ENCODE peak calls at places on chromosomes 12 and 14, in four cellular contexts. L, Y, R and Q are unnamed samples.

GRCh38 chr14:71588028-71588427 is 344.2 kb upstream of the RGS6 start:
- DNase-seq in L (peak; percentile 87), Y (peak; percentile 77), R (no peak), Q (no peak)

GRCh38 chr14:22387776-22388241 is 201.2 kb downstream of the DAD1 start:
- DNase-seq in R (no peak), Y (no peak), L (no peak), Q (no peak)

GRCh38 chr12:3261782-3262359 is 184.7 kb downstream of the TSPAN9 start:
- DNase-seq in Y (no peak), R (no peak), L (peak; percentile 58), Q (no peak)

GRCh38 chr12:127355061-127355820 is 911.7 kb upstream of the TMEM132C start:
- DNase-seq in R (no peak), Y (peak; percentile 24), L (peak; percentile 8), Q (no peak)

GRCh38 chr14:74426202-74426582 is at the start of gene SYNDIG1L:
- DNase-seq in R (no peak), L (no peak), Y (no peak), Q (no peak)

GRCh38 chr14:93464271-93464670 is 33.5 kb downstream of the UNC79 start:
- DNase-seq in R (no peak), L (no peak), Y (no peak), Q (no peak)

GRCh38 chr12:45547822-45548221 is 181.7 kb upstream of the ARID2 start:
- DNase-seq in Y (peak; percentile 4), L (peak; percentile 20), R (no peak), Q (no peak)

GRCh38 chr14:61812347-61813100 is 50.3 kb downstream of the SNAPC1 start:
- DNase-seq in R (no peak), L (peak; percentile 13), Y (no peak), Q (peak; percentile 41)

GRCh38 chr14:89959853-89960493 is 4.2 kb downstream of the TDP1 start:
- DNase-seq in R (no peak), Y (no peak), L (no peak), Q (no peak)

GRCh38 chr12:16187684-16188083 is 89.8 kb downstream of the SLC15A5 start:
- DNase-seq in R (no peak), L (no peak), Y (no peak), Q (no peak)

GRCh38 chr14:97306133-97306784 is 509.1 kb downstream of the VRK1 start:
- DNase-seq in L (no peak), R (no peak), Y (no peak), Q (no peak)

GRCh38 chr12:110590806-110591326 is 7.7 kb upstream of the PPTC7 start:
- DNase-seq in Y (no peak), R (no peak), L (peak; percentile 69), Q (no peak)

GRCh38 chr12:59182191-59182590 is 261.9 kb upstream of the LRIG3 start:
- DNase-seq in R (no peak), L (peak; percentile 41), Y (no peak), Q (no peak)

GRCh38 chr14:54451178-54451601 is 10.0 kb upstream of the CNIH1 start:
- DNase-seq in L (no peak), R (no peak), Y (no peak), Q (no peak)

GRCh38 chr12:89789862-89790261 is 81.2 kb upstream of the ATP2B1 start:
- DNase-seq in Y (peak; percentile 31), R (no peak), L (peak; percentile 14), Q (no peak)

GRCh38 chr12:78171082-78171481 is 340.4 kb downstream of the NAV3 start:
- DNase-seq in Y (no peak), L (no peak), R (no peak), Q (no peak)

GRCh38 chr12:119869720-119870119 is 7.4 kb downstream of the CIT start:
- DNase-seq in Y (peak; percentile 88), L (peak; percentile 87), R (no peak), Q (no peak)

GRCh38 chr14:60642790-60643397 is 6.4 kb downstream of the SIX1 start:
- DNase-seq in Y (no peak), L (no peak), R (no peak), Q (no peak)

GRCh38 chr12:6294533-6295186 is 15.8 kb upstream of the PLEKHG6 start:
- DNase-seq in L (no peak), Y (no peak), R (no peak), Q (no peak)

GRCh38 chr12:80490329-80490728 is 46.3 kb downstream of the PTPRQ start:
- DNase-seq in L (peak; percentile 20), R (no peak), Y (no peak), Q (no peak)

GRCh38 chr12:79217306-79217705 is 352.7 kb downstream of the SYT1 start:
- DNase-seq in R (no peak), L (no peak), Y (no peak), Q (no peak)

GRCh38 chr12:108850854-108851573 is 6.4 kb downstream of the SSH1 start:
- DNase-seq in Y (peak; percentile 79), R (no peak), L (peak; percentile 96), Q (no peak)

GRCh38 chr12:26686438-26686837 is 146.6 kb downstream of the ITPR2 start:
- DNase-seq in L (no peak), Y (no peak), R (no peak), Q (no peak)

GRCh38 chr14:96797943-96798349 is 764 bp downstream of the VRK1 start:
- DNase-seq in Y (no peak), R (no peak), L (peak; percentile 25), Q (no peak)

GRCh38 chr12:126369487-126370463 is 1304.5 kb downstream of the AACS start:
- DNase-seq in R (no peak), L (peak; percentile 9), Y (peak; percentile 44), Q (no peak)

GRCh38 chr12:4766445-4766844 is 46.2 kb downstream of the GALNT8 start:
- DNase-seq in Y (no peak), L (no peak), R (no peak), Q (no peak)

DNA sequence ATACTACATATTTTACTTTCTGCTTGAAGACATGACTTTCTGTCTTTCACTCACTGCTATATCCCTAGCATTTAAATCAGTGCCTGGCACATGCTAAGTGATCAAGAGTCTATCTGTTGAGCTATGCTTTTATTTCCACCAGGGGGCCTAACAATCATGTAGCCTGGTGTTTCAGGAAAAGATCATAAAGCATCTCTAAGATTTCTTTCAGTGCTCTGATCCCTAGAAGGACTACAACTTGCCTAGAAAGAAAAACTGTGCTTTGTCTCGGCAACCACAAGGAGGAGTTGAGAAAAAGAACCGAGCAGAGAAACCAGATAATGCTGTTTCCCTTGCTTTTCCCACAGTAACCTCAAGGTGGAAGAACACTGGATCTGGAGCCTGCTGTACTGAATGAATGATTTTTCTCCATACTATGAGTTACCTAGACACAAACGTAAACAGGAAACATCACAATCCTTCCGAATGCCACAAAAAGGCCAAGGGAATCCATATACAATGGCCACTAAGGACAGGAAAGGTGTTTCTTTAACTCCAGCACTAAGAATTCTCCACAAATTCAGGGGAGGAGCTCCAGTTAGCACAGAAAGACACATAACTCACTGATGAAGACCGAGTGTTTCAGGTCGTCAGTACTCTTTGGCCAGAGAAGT is 1.2 kb downstream of the CRY1 start:
- DNase-seq in L (peak; percentile 98), R (no peak), Y (peak; percentile 99), Q (peak; percentile 30)
- TF ChIP-seq CTCF in L (peak; percentile 80), R (peak; percentile 66), Y (peak; percentile 90), Q (peak; percentile 77)

DNA sequence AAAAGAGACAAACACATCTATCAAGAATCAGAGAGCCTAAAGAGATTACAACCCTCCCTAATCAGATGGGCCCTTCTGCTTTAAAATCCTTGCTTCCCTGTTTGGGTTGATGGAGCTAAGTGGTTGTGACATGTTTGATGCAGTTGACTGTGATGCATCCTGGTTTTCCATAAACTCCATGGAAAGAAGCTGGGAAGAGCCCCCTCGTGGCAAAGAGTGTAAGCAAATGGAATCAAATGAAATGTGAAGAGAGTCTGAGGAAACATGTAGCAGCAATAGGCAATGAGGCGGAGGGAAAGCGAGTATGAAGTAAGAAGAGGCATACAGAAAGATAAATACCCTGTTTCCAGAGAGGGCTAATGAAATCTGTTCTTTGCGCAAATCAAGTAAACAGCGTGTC is 70.4 kb upstream of the SLCO1C1 start:
- DNase-seq in L (peak; percentile 41), Y (peak; percentile 9), R (no peak), Q (no peak)
- TF ChIP-seq CTCF in L (peak; percentile 55), Y (peak; percentile 76), R (no peak), Q (peak; percentile 57)

DNA sequence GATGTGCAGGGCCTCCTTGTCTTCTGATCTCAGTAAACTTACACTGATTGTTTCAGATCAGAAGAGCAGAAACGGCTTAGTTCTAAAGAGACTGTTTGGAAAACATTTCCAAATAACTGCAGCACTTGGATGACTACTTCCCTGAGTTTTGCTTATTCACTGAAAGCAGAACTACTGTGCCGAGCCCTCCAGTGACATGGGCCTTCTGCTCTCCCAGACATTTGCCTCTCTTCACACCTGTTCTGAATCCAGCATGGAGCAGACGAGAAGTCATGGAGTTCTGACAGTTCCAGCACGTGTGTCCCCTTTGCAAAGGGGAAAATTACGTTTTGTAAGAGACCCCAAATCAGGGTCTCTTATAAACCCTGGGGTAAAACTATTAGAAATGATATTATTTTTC is 31.4 kb downstream of the ETNK1 start:
- DNase-seq in R (no peak), L (no peak), Y (no peak), Q (no peak)
- TF ChIP-seq CTCF in R (no peak), L (no peak), Y (no peak), Q (no peak)

GRCh38 chr12:47394070-47394469 is 311.8 kb downstream of the RPAP3 start:
- DNase-seq in Y (no peak), L (no peak), R (no peak), Q (no peak)

GRCh38 chr12:47393403-47393790 is 312.4 kb downstream of the RPAP3 start:
- DNase-seq in Y (no peak), L (peak; percentile 43), R (no peak), Q (no peak)

GRCh38 chr12:47396902-47397663 is 308.7 kb downstream of the RPAP3 start:
- DNase-seq in R (no peak), Y (no peak), L (no peak), Q (no peak)

GRCh38 chr12:47400251-47400650 is 305.6 kb downstream of the RPAP3 start:
- DNase-seq in L (no peak), R (no peak), Y (peak; percentile 82), Q (no peak)

DNA sequence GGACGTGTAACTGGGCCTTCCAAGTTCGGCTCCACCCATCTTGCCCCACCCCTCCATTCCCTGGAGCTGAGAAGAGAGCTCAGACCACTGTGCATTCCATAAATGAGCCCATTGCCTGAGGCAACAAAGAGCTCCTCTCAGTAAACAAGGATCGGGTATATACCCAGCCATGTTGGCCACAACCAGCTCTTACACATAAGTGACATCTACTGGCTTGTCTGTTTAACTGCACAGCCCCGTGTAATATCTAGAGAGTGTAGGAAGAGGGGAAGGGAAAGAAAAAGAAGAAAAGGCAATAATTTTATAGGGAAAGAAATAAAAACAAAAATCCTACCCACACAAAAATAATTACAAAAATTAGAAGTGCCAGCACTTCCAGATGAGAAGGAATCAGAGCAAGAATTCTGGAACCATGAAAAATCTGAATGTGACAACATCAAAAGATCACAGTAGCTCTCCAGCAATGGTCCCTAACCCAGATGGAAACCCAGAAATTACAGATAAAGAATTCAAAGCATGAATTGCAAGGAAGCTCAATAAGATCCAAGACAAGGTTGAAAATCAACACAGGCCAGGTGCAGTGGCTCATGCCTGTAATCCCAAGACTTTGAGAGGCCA is 308.1 kb downstream of the RPAP3 start:
- DNase-seq in L (peak; percentile 89), R (no peak), Y (peak; percentile 89), Q (no peak)
- TF ChIP-seq CTCF in L (peak; percentile 82), R (no peak), Y (peak; percentile 79), Q (no peak)

DNA sequence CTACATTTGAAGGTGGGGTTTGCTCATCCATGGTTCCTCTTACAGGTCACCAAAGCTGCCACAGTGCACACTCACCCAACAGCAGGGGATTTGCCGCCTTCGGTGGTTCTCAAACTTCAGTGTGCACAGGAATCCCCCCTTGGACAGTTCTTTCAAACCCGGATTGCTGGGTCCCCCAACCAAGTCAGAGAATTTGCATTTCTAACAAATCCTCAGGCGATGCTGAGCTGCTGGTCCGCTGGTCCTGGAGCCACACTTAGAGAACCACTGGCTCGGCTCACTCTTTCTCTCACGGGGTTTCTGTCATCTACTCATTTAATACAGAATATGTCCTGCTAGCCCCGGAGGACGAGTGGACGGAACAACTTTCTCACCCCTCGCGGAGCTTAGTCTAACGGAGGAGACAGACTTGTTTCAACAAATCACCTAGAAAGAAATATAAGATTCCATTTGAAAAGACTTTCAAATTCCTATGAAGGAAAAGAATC is 24.1 kb upstream of the ZFP36L1 start:
- DNase-seq in R (no peak), L (no peak), Y (no peak), Q (no peak)
- TF ChIP-seq CTCF in R (no peak), L (no peak), Y (peak; percentile 2), Q (no peak)